ENCODE peak calls at places on chromosome 1, in four cellular contexts. A is OCI-LY7, K is esophagus muscularis mucosa, S is AG04450. I is an unnamed sample.

GRCh38 chr1:211017066-211017691 is 116.8 kb downstream of the KCNH1 start:
- DNase-seq in S (no peak), K (no peak), A (no peak), I (no peak)

GRCh38 chr1:157105988-157106812 is 6.6 kb upstream of the ETV3L start:
- DNase-seq in S (peak; percentile 70), A (no peak), K (no peak), I (no peak)

GRCh38 chr1:7422966-7423365 is 348.1 kb upstream of the VAMP3 start:
- DNase-seq in A (no peak), K (no peak), S (no peak), I (no peak)

GRCh38 chr1:10271869-10272268 is 61.5 kb downstream of the KIF1B start:
- DNase-seq in K (no peak), S (no peak), A (no peak), I (no peak)

GRCh38 chr1:22376546-22376945 is 75.1 kb upstream of the ZBTB40 start:
- DNase-seq in S (no peak), K (no peak), A (no peak), I (no peak)

GRCh38 chr1:167059045-167059728 is 31.0 kb downstream of the GPA33 start:
- DNase-seq in S (peak; percentile 27), K (peak; percentile 92), A (peak; percentile 71), I (peak; percentile 73)

GRCh38 chr1:54003249-54003646 is 14.7 kb downstream of the LDLRAD1 start:
- DNase-seq in S (no peak), A (no peak), K (no peak), I (no peak)

GRCh38 chr1:214439352-214440119 is 111.9 kb downstream of the PTPN14 start:
- DNase-seq in A (no peak), K (no peak), S (peak; percentile 76), I (no peak)

GRCh38 chr1:212700892-212701819 is 1.5 kb upstream of the BATF3 start:
- DNase-seq in A (peak; percentile 40), S (peak; percentile 15), K (peak; percentile 21), I (peak; percentile 51)
- TF ChIP-seq CTCF in A (no peak), S (peak; percentile 36), K (no peak), I (peak; percentile 20)

GRCh38 chr1:61338899-61339298 is 256.5 kb downstream of the NFIA start:
- DNase-seq in S (no peak), A (no peak), K (no peak), I (no peak)

GRCh38 chr1:61337471-61337870 is 255.1 kb downstream of the NFIA start:
- DNase-seq in S (no peak), K (no peak), A (no peak), I (no peak)

GRCh38 chr1:61337037-61337436 is 254.7 kb downstream of the NFIA start:
- DNase-seq in A (no peak), S (no peak), K (no peak), I (no peak)

GRCh38 chr1:61341426-61341825 is 259.1 kb downstream of the NFIA start:
- DNase-seq in A (no peak), K (no peak), S (no peak), I (no peak)

DNA sequence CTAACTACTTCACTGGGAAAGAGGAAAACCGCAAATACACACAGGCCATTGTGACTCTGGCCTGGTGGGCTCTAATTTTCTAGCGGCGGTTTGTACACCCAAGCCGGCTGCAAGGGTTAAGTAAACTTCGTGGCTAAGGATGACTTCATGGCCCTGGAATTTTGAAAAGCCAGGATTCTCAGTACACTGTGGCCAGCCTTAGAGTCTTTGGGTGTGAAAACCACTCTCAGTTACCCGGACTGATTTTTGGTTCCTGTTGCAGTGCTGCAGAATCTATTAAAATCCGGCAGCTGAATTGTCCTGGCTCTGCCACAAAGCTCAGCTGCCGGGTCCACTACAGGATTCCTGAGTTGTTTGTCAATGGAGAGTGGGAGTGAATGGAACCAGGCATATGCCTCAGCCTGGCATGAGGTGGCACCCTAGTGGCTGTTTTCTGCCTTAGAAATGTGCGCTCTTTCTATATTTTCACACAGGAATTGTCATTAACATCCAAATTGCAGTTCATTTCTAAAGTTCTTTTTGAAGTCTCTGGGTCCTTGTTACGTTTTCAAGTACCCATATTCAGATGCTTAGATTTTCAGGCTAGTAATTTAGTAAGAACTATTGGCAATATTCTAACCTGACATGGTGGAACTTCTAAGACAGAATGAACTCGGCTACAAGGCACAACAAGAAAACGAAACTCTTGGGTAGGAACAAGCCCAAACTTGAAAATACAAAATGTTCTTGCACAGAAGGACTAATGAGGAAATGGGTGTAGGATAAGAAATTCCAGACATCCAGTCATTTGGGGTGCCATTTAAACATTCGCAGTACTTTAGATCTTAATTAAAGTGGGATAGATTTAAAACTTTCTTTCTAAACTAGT is 255.9 kb downstream of the NFIA start:
- DNase-seq in K (no peak), S (no peak), A (no peak), I (peak; percentile 50)
- TF ChIP-seq CTCF in K (peak; percentile 75), S (peak; percentile 62), A (peak; percentile 60), I (peak; percentile 66)

GRCh38 chr1:173470608-173471007 is 6.5 kb upstream of the PRDX6 start:
- DNase-seq in A (peak; percentile 16), K (no peak), S (no peak), I (no peak)

GRCh38 chr1:173469656-173470055 is 7.5 kb upstream of the PRDX6 start:
- DNase-seq in A (no peak), S (no peak), K (no peak), I (no peak)

GRCh38 chr1:173467426-173467825 is 9.7 kb upstream of the PRDX6 start:
- DNase-seq in S (no peak), K (no peak), A (no peak), I (no peak)
- TF ChIP-seq CTCF in S (peak; percentile 15), K (no peak), A (no peak), I (no peak)

DNA sequence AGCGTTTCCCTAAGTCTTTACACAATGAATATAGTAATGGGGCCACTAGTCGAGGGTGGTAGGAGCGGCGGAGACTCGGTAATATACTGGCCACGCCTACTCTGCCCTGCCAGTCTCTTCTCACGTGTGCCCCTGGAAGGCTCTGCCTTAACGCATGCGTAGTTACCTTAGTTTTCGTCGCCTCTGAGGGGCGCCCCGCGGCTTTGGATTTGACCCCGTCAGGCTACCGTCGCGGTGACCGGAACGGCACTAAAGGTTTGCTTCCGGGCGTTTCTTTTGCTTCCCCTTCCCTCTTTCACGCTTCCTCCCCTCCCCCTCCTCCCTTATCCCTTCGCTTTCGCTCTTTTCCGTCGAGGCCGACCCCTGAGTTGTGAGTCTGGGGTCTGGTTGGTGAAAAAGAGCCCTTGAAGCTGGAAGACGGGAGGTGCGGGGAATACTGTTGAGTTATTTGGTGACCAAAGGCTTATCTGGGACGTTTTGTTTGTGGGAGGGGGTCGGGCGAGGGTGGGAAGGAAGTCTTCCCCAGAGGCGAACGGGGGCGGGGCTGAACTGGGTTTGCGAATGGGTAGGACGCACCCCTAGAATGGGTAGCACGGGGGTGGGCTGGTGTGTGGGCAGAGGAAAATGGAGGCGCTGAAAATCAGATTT is at the start of gene SETDB1:
- DNase-seq in S (peak; percentile 89), K (peak; percentile 98), A (peak; percentile 99), I (peak; percentile 97)
- TF ChIP-seq CTCF in S (peak; percentile 7), K (no peak), A (peak; percentile 35), I (no peak)